ENCODE peak calls at places on chromosomes 2 and 18, in six cellular contexts. J is fibroblast of lung; M is dorsolateral prefrontal cortex; K is D721Med; U is activated naive CD4-positive, alpha-beta T cell treated with anti-CD3 and anti-CD28 coated beads, Interleukin-2, amount 10 ng/mL, durations not matched to agents 7 days and 5 days; X is Peyer's patch. F is an unnamed sample.

GRCh38 chr2:127675335-127676261 is at the start of gene LIMS2:
- DNase-seq in J (peak), M (no peak), K (peak), U (no peak), X (no peak), F (no peak)

GRCh38 chr18:10860937-10861336 is 288.4 kb downstream of the PIEZO2 start:
- DNase-seq in J (no peak), M (no peak), K (no peak), U (no peak), X (no peak), F (no peak)

GRCh38 chr2:15603948-15604347 is 12.3 kb downstream of the DDX1 start:
- DNase-seq in J (no peak), M (no peak), K (no peak), U (no peak), X (no peak), F (no peak)

GRCh38 chr18:62881509-62882016 is 166.2 kb downstream of the PHLPP1 start:
- DNase-seq in J (peak), M (no peak), K (no peak), U (no peak), X (no peak), F (peak)

GRCh38 chr2:152464853-152465470 is 130.0 kb downstream of the FMNL2 start:
- DNase-seq in J (no peak), M (no peak), K (no peak), U (no peak), X (no peak), F (no peak)

GRCh38 chr2:203740741-203741363 is 34.4 kb downstream of the CD28 start:
- DNase-seq in J (peak), M (no peak), K (no peak), U (peak), X (no peak), F (peak)

GRCh38 chr2:96531872-96532505 is 4.6 kb upstream of the ARID5A start:
- DNase-seq in J (peak), M (peak), K (peak), U (peak), X (peak), F (peak)

GRCh38 chr2:9215680-9216079 is 9.1 kb downstream of the ASAP2 start:
- DNase-seq in J (no peak), M (no peak), K (no peak), U (no peak), X (no peak), F (no peak)

GRCh38 chr18:4528405-4528804 is 73.3 kb upstream of the DLGAP1 start:
- DNase-seq in J (no peak), M (no peak), K (no peak), U (no peak), X (no peak), F (no peak)

GRCh38 chr2:105617631-105618350 is 126.9 kb upstream of the NCK2 start:
- DNase-seq in J (no peak), M (no peak), K (no peak), U (no peak), X (no peak), F (no peak)

GRCh38 chr2:147331790-147332419 is 512.9 kb upstream of the ACVR2A start:
- DNase-seq in J (peak), M (no peak), K (no peak), U (peak), X (no peak), F (peak)

GRCh38 chr2:98985905-98986666 is 50.1 kb upstream of the CRACDL start:
- DNase-seq in J (no peak), M (no peak), K (no peak), U (no peak), X (no peak), F (no peak)

GRCh38 chr18:135045-135444 is 23.3 kb upstream of the USP14 start:
- DNase-seq in J (no peak), M (no peak), K (no peak), U (no peak), X (no peak), F (no peak)

GRCh38 chr2:102268529-102269524 is 42.5 kb upstream of the IL1RL1 start:
- DNase-seq in J (peak), M (no peak), K (no peak), U (no peak), X (no peak), F (peak)

GRCh38 chr2:86072271-86072858 is 33.3 kb downstream of the POLR1A start:
- DNase-seq in J (peak), M (no peak), K (no peak), U (no peak), X (peak), F (peak)

GRCh38 chr18:57585421-57585820 is 1.1 kb downstream of the FECH start:
- DNase-seq in J (peak), M (peak), K (no peak), U (no peak), X (no peak), F (peak)

GRCh38 chr2:111119847-111120252 is 864 bp upstream of the BCL2L11 start:
- DNase-seq in J (no peak), M (no peak), K (no peak), U (no peak), X (peak), F (no peak)

GRCh38 chr2:179265082-179265575 is 497 bp upstream of the SESTD1 start:
- DNase-seq in J (peak), M (no peak), K (no peak), U (no peak), X (no peak), F (peak)

GRCh38 chr2:222912117-222912516 is 51.3 kb downstream of the ACSL3 start:
- DNase-seq in J (no peak), M (no peak), K (no peak), U (no peak), X (peak), F (peak)

GRCh38 chr18:59155140-59155539 is 15.5 kb downstream of the SEC11C start:
- DNase-seq in J (peak), M (no peak), K (no peak), U (no peak), X (no peak), F (peak)

GRCh38 chr2:219908538-219908937 is 281.1 kb downstream of the SLC4A3 start:
- DNase-seq in J (no peak), M (no peak), K (no peak), U (no peak), X (no peak), F (no peak)

GRCh38 chr2:171745141-171745540 is 57.9 kb downstream of the DYNC1I2 start:
- DNase-seq in J (no peak), M (no peak), K (no peak), U (no peak), X (no peak), F (no peak)

GRCh38 chr18:74163019-74163656 is 14.8 kb downstream of the TIMM21 start:
- DNase-seq in J (no peak), M (no peak), K (no peak), U (no peak), X (no peak), F (no peak)

GRCh38 chr2:218261424-218262273 is 834 bp downstream of the GPBAR1 start:
- DNase-seq in J (no peak), M (no peak), K (no peak), U (peak), X (no peak), F (no peak)

GRCh38 chr18:54187372-54187771 is 37.1 kb downstream of the MBD2 start:
- DNase-seq in J (no peak), M (no peak), K (no peak), U (no peak), X (no peak), F (no peak)

GRCh38 chr2:218137514-218137913 is 11.7 kb downstream of the CXCR2 start:
- DNase-seq in J (no peak), M (no peak), K (no peak), U (no peak), X (no peak), F (no peak)

GRCh38 chr2:1367584-1367983 is 45.7 kb upstream of the TPO start:
- DNase-seq in J (no peak), M (no peak), K (no peak), U (no peak), X (no peak), F (no peak)

GRCh38 chr2:120060088-120060623 is 47.3 kb downstream of the EPB41L5 start:
- DNase-seq in J (no peak), M (no peak), K (no peak), U (no peak), X (no peak), F (no peak)

GRCh38 chr2:12493031-12493513 is 223.7 kb upstream of the TRIB2 start:
- DNase-seq in J (peak), M (no peak), K (no peak), U (peak), X (no peak), F (peak)

GRCh38 chr2:3169106-3169870 is 208.3 kb downstream of the EIPR1 start:
- DNase-seq in J (peak), M (no peak), K (no peak), U (no peak), X (no peak), F (peak)

GRCh38 chr2:47052847-47053246 is 102.3 kb downstream of the STPG4 start:
- DNase-seq in J (no peak), M (no peak), K (no peak), U (no peak), X (no peak), F (no peak)

GRCh38 chr2:215356334-215356947 is 44.6 kb downstream of the ATIC start:
- DNase-seq in J (no peak), M (no peak), K (no peak), U (no peak), X (no peak), F (no peak)

GRCh38 chr2:234579231-234579962 is 82.5 kb upstream of the ARL4C start:
- DNase-seq in J (peak), M (no peak), K (no peak), U (no peak), X (no peak), F (no peak)

GRCh38 chr2:190970170-190970569 is 43.8 kb downstream of the STAT1 start:
- DNase-seq in J (no peak), M (no peak), K (no peak), U (no peak), X (no peak), F (no peak)

F was measured in astrocyte.